ENCODE peak calls at places on chromosome 17, in four cellular contexts. U is HepG2, I is WTC11, X is K562. F is an unnamed sample.

GRCh38 chr17:246226-246625 is 64.8 kb upstream of the DOC2B start:
- DNase-seq in U (no peak), I (peak), X (no peak), F (no peak)

GRCh38 chr17:44804301-44805061 is 25.6 kb downstream of the GJC1 start:
- DNase-seq in U (no peak), I (no peak), X (no peak), F (no peak)

GRCh38 chr17:49694847-49695697 is 12.7 kb downstream of the SLC35B1 start:
- DNase-seq in U (peak), I (peak), X (peak), F (peak)

GRCh38 chr17:64535357-64535756 is 28.6 kb downstream of the CEP95 start:
- DNase-seq in U (no peak), I (no peak), X (no peak), F (no peak)

GRCh38 chr17:77881545-77881944 is 77.0 kb upstream of the TNRC6C start:
- DNase-seq in U (no peak), I (no peak), X (peak), F (no peak)

GRCh38 chr17:3765981-3766380 is 35.0 kb downstream of the ITGAE start:
- DNase-seq in U (no peak), I (no peak), X (no peak), F (no peak)

GRCh38 chr17:46818319-46818928 is at the start of gene WNT3:
- DNase-seq in U (no peak), I (peak), X (peak), F (no peak)

GRCh38 chr17:81388612-81389367 is 6.5 kb upstream of the BAHCC1 start:
- DNase-seq in U (peak), I (peak), X (no peak), F (no peak)

GRCh38 chr17:27532269-27533067 is 76.2 kb downstream of the KSR1 start:
- DNase-seq in U (peak), I (no peak), X (no peak), F (no peak)

GRCh38 chr17:76039121-76039520 is 12.0 kb upstream of the EVPL start:
- DNase-seq in U (no peak), I (no peak), X (no peak), F (no peak)
- TF ChIP-seq ELF4 in U (no peak), I (no peak), X (no peak), F (no peak)

GRCh38 chr17:73089322-73089721 is 3.2 kb downstream of the SLC39A11 start:
- DNase-seq in U (no peak), I (no peak), X (no peak), F (no peak)

GRCh38 chr17:73091410-73091769 is 1.1 kb downstream of the SLC39A11 start:
- DNase-seq in U (no peak), I (no peak), X (no peak), F (no peak)

GRCh38 chr17:73088561-73088960 is 3.9 kb downstream of the SLC39A11 start:
- DNase-seq in U (no peak), I (no peak), X (no peak), F (no peak)

GRCh38 chr17:73090396-73091202 is 1.9 kb downstream of the SLC39A11 start:
- DNase-seq in U (peak), I (no peak), X (no peak), F (no peak)

GRCh38 chr17:73089918-73090317 is 2.6 kb downstream of the SLC39A11 start:
- DNase-seq in U (peak), I (no peak), X (no peak), F (no peak)
- TF ChIP-seq ELF4 in U (no peak), I (no peak), X (no peak), F (no peak)

DNA sequence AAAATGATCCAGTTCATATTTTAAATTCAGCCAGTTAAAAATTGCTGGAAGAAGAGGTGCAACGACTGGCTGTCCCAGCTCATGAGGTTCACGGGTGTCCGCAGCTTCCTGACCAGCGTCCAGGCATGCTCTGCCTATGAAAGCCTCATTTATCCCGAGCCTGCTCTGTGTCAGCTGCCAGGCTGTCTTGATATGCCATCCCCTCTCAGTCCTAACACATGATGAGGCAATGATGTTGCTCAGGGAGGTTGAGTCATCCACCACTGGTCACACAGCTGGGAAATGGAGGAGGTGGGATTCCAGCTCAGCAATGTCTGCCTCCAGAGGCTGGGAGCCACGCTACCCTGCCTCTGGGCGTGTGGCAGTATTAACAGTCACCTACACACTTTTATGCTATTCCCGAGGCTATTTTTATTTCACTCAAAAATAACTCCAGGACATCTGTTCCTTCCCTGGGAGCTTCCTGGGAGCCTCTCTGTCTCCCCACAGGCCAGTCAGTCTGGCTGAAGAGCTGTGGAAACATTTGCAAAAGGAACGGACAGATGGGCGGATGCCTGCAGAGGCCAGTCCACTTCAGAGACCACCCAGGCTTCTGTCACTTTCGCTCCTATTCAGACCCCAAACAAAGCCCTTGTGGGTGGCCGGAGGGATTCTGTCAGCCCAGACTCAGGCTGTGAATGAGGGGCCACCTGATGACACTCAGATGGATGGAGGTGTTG is 22.6 kb downstream of the RAB11FIP4 start:
- DNase-seq in U (no peak), I (no peak), X (no peak), F (no peak)
- TF ChIP-seq ELF4 in U (no peak), I (no peak), X (no peak), F (no peak)

DNA sequence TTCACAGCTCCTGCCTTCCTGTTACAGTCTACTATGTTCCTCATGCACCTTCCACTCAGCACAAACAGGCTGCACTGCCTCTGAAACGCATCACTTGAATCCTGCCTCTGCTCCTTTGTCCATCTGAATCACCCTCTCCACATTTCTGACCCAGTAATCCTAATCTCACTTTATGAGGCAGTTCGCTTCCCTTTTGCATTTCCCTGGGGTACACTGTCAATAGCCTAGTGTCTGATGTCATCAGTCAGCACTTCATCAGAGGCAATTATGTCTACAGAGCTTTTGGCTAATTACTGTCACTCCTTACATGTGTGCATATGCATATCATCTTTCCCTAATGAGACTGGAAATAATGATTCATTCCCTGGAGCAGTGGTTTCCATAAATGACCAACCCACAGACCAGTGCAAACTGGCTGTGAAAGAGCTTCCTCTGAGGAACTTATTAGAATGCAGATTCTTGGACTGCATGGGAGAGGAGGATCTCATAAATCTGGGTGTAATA is 23.6 kb downstream of the CA4 start:
- DNase-seq in U (no peak), I (no peak), X (no peak), F (no peak)
- TF ChIP-seq ELF4 in U (no peak), I (no peak), X (no peak), F (no peak)

GRCh38 chr17:39462644-39463375 is 1.5 kb downstream of the CDK12 start:
- DNase-seq in U (no peak), I (peak), X (peak), F (no peak)
- TF ChIP-seq ELF4 in U (no peak), I (no peak), X (no peak), F (no peak)